ENCODE peak calls at places on chromosomes 7 and 10, in ten cellular contexts. One of them, this sample, is unnamed.

GRCh38 chr10:112295853-112296830 is 12.9 kb downstream of the TECTB start:
- DNase-seq in suprapubic skin: no peak
- DNase-seq in HCT116: no peak
- DNase-seq in K562: no peak
- DNase-seq in upper lobe of left lung: peak
- DNase-seq in sigmoid colon: no peak
- DNase-seq in GM12878: no peak
- DNase-seq in spleen: no peak
- DNase-seq in transverse colon: no peak
- DNase-seq in GM12892: no peak
- DNase-seq in this sample: no peak

GRCh38 chr10:32376780-32377179 is 29.8 kb upstream of the EPC1 start:
- DNase-seq in HCT116: no peak
- DNase-seq in suprapubic skin: no peak
- DNase-seq in spleen: no peak
- DNase-seq in transverse colon: no peak
- DNase-seq in upper lobe of left lung: no peak
- DNase-seq in GM12892: no peak
- DNase-seq in GM12878: no peak
- DNase-seq in sigmoid colon: no peak
- DNase-seq in K562: no peak
- DNase-seq in this sample: no peak

GRCh38 chr10:46265981-46266505 is 20.8 kb upstream of the ANTXRL start:
- DNase-seq in sigmoid colon: no peak
- DNase-seq in transverse colon: no peak
- DNase-seq in HCT116: no peak
- DNase-seq in upper lobe of left lung: no peak
- DNase-seq in K562: no peak
- DNase-seq in suprapubic skin: no peak
- DNase-seq in GM12892: no peak
- DNase-seq in spleen: peak
- DNase-seq in GM12878: no peak
- DNase-seq in this sample: no peak

GRCh38 chr10:85170026-85170425 is 841.6 kb downstream of the CCSER2 start:
- DNase-seq in upper lobe of left lung: peak
- DNase-seq in GM12878: no peak
- DNase-seq in K562: no peak
- DNase-seq in spleen: no peak
- DNase-seq in sigmoid colon: no peak
- DNase-seq in HCT116: no peak
- DNase-seq in GM12892: no peak
- DNase-seq in suprapubic skin: no peak
- DNase-seq in transverse colon: no peak
- DNase-seq in this sample: no peak

GRCh38 chr10:15738237-15738928 is 18.7 kb upstream of the ITGA8 start:
- DNase-seq in sigmoid colon: no peak
- DNase-seq in K562: no peak
- DNase-seq in GM12878: no peak
- DNase-seq in GM12892: no peak
- DNase-seq in HCT116: no peak
- DNase-seq in transverse colon: no peak
- DNase-seq in suprapubic skin: no peak
- DNase-seq in spleen: no peak
- DNase-seq in upper lobe of left lung: no peak
- DNase-seq in this sample: no peak

GRCh38 chr10:93703066-93703465 is 674 bp upstream of the FRA10AC1 start:
- DNase-seq in transverse colon: no peak
- DNase-seq in upper lobe of left lung: no peak
- DNase-seq in GM12878: no peak
- DNase-seq in GM12892: no peak
- DNase-seq in K562: no peak
- DNase-seq in sigmoid colon: no peak
- DNase-seq in suprapubic skin: no peak
- DNase-seq in HCT116: no peak
- DNase-seq in spleen: no peak
- DNase-seq in this sample: peak

GRCh38 chr7:23347007-23347681 is 48.0 kb downstream of the MALSU1 start:
- DNase-seq in HCT116: no peak
- DNase-seq in K562: peak
- DNase-seq in upper lobe of left lung: no peak
- DNase-seq in suprapubic skin: no peak
- DNase-seq in spleen: no peak
- DNase-seq in GM12878: no peak
- DNase-seq in sigmoid colon: no peak
- DNase-seq in GM12892: no peak
- DNase-seq in transverse colon: no peak
- DNase-seq in this sample: no peak

GRCh38 chr7:73613954-73614735 is 10.2 kb downstream of the MLXIPL start:
- DNase-seq in upper lobe of left lung: no peak
- DNase-seq in HCT116: no peak
- DNase-seq in sigmoid colon: no peak
- DNase-seq in spleen: no peak
- DNase-seq in transverse colon: peak
- DNase-seq in K562: no peak
- DNase-seq in GM12878: no peak
- DNase-seq in suprapubic skin: no peak
- DNase-seq in GM12892: no peak
- DNase-seq in this sample: no peak

GRCh38 chr10:99852481-99853213 is 70.2 kb downstream of the ABCC2 start:
- DNase-seq in sigmoid colon: no peak
- DNase-seq in upper lobe of left lung: no peak
- DNase-seq in K562: no peak
- DNase-seq in spleen: no peak
- DNase-seq in GM12878: no peak
- DNase-seq in suprapubic skin: no peak
- DNase-seq in HCT116: no peak
- DNase-seq in transverse colon: no peak
- DNase-seq in GM12892: no peak
- DNase-seq in this sample: no peak

GRCh38 chr10:99851825-99852224 is 69.4 kb downstream of the ABCC2 start:
- DNase-seq in transverse colon: no peak
- DNase-seq in HCT116: no peak
- DNase-seq in GM12892: no peak
- DNase-seq in K562: no peak
- DNase-seq in upper lobe of left lung: no peak
- DNase-seq in spleen: no peak
- DNase-seq in GM12878: no peak
- DNase-seq in sigmoid colon: no peak
- DNase-seq in suprapubic skin: no peak
- DNase-seq in this sample: no peak

GRCh38 chr10:99853655-99854054 is 71.2 kb downstream of the ABCC2 start:
- DNase-seq in GM12892: no peak
- DNase-seq in HCT116: no peak
- DNase-seq in GM12878: no peak
- DNase-seq in K562: no peak
- DNase-seq in suprapubic skin: no peak
- DNase-seq in spleen: no peak
- DNase-seq in transverse colon: no peak
- DNase-seq in sigmoid colon: no peak
- DNase-seq in upper lobe of left lung: no peak
- DNase-seq in this sample: no peak

GRCh38 chr10:99855479-99856071 is 73.1 kb downstream of the ABCC2 start:
- DNase-seq in GM12892: no peak
- DNase-seq in sigmoid colon: no peak
- DNase-seq in GM12878: no peak
- DNase-seq in HCT116: no peak
- DNase-seq in K562: no peak
- DNase-seq in spleen: no peak
- DNase-seq in upper lobe of left lung: no peak
- DNase-seq in transverse colon: no peak
- DNase-seq in suprapubic skin: no peak
- DNase-seq in this sample: no peak

DNA sequence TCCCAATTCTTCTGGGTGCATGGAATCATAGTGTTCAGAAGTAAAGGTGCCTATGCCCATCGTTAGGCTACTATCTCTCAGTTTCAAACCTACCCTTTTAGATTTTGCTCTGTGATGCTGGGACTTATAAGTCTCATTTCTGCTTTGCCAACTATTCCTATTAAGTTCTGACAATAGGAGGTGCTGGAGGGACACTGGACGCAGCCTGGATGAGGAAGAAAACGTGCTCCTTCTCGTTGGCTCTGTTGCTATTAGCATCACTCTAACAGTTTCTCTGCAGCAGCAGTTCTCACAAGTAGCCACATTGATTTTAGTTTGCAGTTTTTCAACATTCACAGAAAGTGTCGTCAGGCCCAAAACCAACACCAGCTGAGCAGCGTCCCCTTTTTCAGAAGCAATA is 72.4 kb downstream of the ABCC2 start:
- DNase-seq in K562: peak
- DNase-seq in HCT116: peak
- DNase-seq in spleen: no peak
- DNase-seq in GM12878: no peak
- DNase-seq in transverse colon: no peak
- DNase-seq in upper lobe of left lung: no peak
- DNase-seq in sigmoid colon: peak
- DNase-seq in suprapubic skin: no peak
- DNase-seq in GM12892: no peak
- DNase-seq in this sample: no peak
- TF ChIP-seq POLR2A in K562: no peak
- TF ChIP-seq POLR2A in HCT116: no peak
- TF ChIP-seq POLR2A in spleen: no peak
- TF ChIP-seq POLR2A in GM12878: no peak
- TF ChIP-seq POLR2A in transverse colon: no peak
- TF ChIP-seq POLR2A in upper lobe of left lung: no peak
- TF ChIP-seq POLR2A in sigmoid colon: no peak
- TF ChIP-seq POLR2A in suprapubic skin: no peak
- TF ChIP-seq POLR2A in GM12892: no peak
- TF ChIP-seq POLR2A in this sample: no peak

DNA sequence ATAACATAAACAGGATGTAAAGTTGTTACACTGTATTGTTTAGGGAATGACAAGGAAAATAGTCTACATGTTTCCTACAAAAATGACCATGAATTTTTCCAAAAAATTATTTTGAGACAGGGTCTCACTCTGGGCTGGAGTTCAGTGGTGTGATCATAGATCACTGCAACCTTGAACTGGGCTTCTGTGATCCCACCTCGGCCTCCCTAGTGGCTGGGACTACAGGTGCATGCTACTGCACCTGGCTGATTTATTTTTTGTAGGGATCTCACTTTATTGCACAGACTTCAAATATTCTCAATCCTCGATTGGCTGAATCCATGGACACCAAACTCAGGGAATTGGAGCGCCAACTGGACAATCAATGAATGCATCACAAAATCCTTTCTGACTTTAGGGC is 6.6 kb downstream of the CHCHD2 start:
- DNase-seq in upper lobe of left lung: no peak
- DNase-seq in K562: no peak
- DNase-seq in suprapubic skin: no peak
- DNase-seq in transverse colon: no peak
- DNase-seq in HCT116: no peak
- DNase-seq in GM12892: no peak
- DNase-seq in sigmoid colon: no peak
- DNase-seq in GM12878: no peak
- DNase-seq in spleen: peak
- DNase-seq in this sample: no peak
- TF ChIP-seq POLR2AphosphoS5 in upper lobe of left lung: no peak
- TF ChIP-seq POLR2AphosphoS5 in K562: no peak
- TF ChIP-seq POLR2AphosphoS5 in suprapubic skin: no peak
- TF ChIP-seq POLR2AphosphoS5 in transverse colon: no peak
- TF ChIP-seq POLR2AphosphoS5 in HCT116: no peak
- TF ChIP-seq POLR2AphosphoS5 in GM12892: no peak
- TF ChIP-seq POLR2AphosphoS5 in sigmoid colon: no peak
- TF ChIP-seq POLR2AphosphoS5 in GM12878: no peak
- TF ChIP-seq POLR2AphosphoS5 in spleen: no peak
- TF ChIP-seq POLR2AphosphoS5 in this sample: no peak

GRCh38 chr7:100430450-100431285 is 1.0 kb downstream of the MEPCE start:
- DNase-seq in sigmoid colon: peak
- DNase-seq in K562: no peak
- DNase-seq in HCT116: no peak
- DNase-seq in suprapubic skin: peak
- DNase-seq in upper lobe of left lung: no peak
- DNase-seq in GM12892: no peak
- DNase-seq in transverse colon: peak
- DNase-seq in spleen: peak
- DNase-seq in GM12878: no peak
- DNase-seq in this sample: no peak

GRCh38 chr7:100428967-100429636 is 529 bp upstream of the MEPCE start:
- DNase-seq in HCT116: peak
- DNase-seq in GM12878: peak
- DNase-seq in upper lobe of left lung: peak
- DNase-seq in GM12892: peak
- DNase-seq in spleen: peak
- DNase-seq in K562: peak
- DNase-seq in transverse colon: peak
- DNase-seq in suprapubic skin: peak
- DNase-seq in sigmoid colon: peak
- DNase-seq in this sample: peak

GRCh38 chr7:100431286-100431735 is 1.7 kb downstream of the MEPCE start:
- DNase-seq in GM12878: no peak
- DNase-seq in transverse colon: no peak
- DNase-seq in HCT116: no peak
- DNase-seq in spleen: peak
- DNase-seq in GM12892: no peak
- DNase-seq in upper lobe of left lung: no peak
- DNase-seq in suprapubic skin: no peak
- DNase-seq in K562: no peak
- DNase-seq in sigmoid colon: peak
- DNase-seq in this sample: no peak

GRCh38 chr7:100428199-100428966 is at the start of gene ZCWPW1:
- DNase-seq in sigmoid colon: peak
- DNase-seq in GM12892: peak
- DNase-seq in K562: peak
- DNase-seq in upper lobe of left lung: peak
- DNase-seq in HCT116: peak
- DNase-seq in suprapubic skin: peak
- DNase-seq in spleen: peak
- DNase-seq in transverse colon: peak
- DNase-seq in GM12878: peak
- DNase-seq in this sample: peak

GRCh38 chr7:100429637-100430449 is at the start of gene MEPCE:
- DNase-seq in upper lobe of left lung: peak
- DNase-seq in suprapubic skin: peak
- DNase-seq in sigmoid colon: peak
- DNase-seq in spleen: peak
- DNase-seq in GM12878: peak
- DNase-seq in transverse colon: peak
- DNase-seq in K562: peak
- DNase-seq in GM12892: peak
- DNase-seq in HCT116: peak
- DNase-seq in this sample: peak
- TF ChIP-seq POLR2A in upper lobe of left lung: peak
- TF ChIP-seq POLR2A in suprapubic skin: no peak
- TF ChIP-seq POLR2A in sigmoid colon: peak
- TF ChIP-seq POLR2A in spleen: peak
- TF ChIP-seq POLR2A in GM12878: peak
- TF ChIP-seq POLR2A in transverse colon: peak
- TF ChIP-seq POLR2A in K562: peak
- TF ChIP-seq POLR2A in GM12892: peak
- TF ChIP-seq POLR2A in HCT116: peak
- TF ChIP-seq POLR2A in this sample: peak

DNA sequence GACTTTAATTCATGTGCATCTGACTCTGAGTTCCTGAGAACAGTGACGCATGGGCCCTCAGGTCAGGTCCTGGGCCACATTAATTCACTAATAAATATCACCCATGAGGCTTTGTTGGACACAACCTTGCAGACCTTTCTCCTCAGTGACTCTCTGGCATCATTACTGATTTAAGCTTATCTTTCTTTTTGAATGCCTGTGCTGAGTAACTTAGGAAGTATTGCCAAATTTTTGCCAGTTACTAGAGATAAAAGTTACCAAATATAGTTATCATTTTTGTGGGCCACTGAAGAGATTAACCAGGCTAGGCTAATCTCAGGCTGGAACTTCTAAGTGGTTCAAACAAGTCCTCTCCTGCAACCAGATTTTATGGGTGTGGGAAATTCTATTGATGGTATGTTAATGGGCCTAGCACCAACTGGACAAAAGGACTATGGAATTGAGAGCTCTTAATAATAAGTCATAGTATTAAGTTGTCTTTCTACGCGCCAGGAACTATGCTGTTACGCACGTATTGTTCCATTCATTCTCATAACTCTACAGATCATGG is 28.8 kb upstream of the PRTFDC1 start:
- DNase-seq in K562: no peak
- DNase-seq in GM12892: no peak
- DNase-seq in GM12878: no peak
- DNase-seq in sigmoid colon: no peak
- DNase-seq in upper lobe of left lung: no peak
- DNase-seq in spleen: no peak
- DNase-seq in suprapubic skin: no peak
- DNase-seq in HCT116: no peak
- DNase-seq in transverse colon: no peak
- DNase-seq in this sample: no peak
- TF ChIP-seq POLR2AphosphoS5 in K562: no peak
- TF ChIP-seq POLR2AphosphoS5 in GM12892: no peak
- TF ChIP-seq POLR2AphosphoS5 in GM12878: no peak
- TF ChIP-seq POLR2AphosphoS5 in sigmoid colon: no peak
- TF ChIP-seq POLR2AphosphoS5 in upper lobe of left lung: no peak
- TF ChIP-seq POLR2AphosphoS5 in spleen: no peak
- TF ChIP-seq POLR2AphosphoS5 in suprapubic skin: no peak
- TF ChIP-seq POLR2AphosphoS5 in HCT116: no peak
- TF ChIP-seq POLR2AphosphoS5 in transverse colon: no peak
- TF ChIP-seq POLR2AphosphoS5 in this sample: no peak